ENCODE peak calls at places on chromosomes 6 and 20, in nine cellular contexts. D is CD4-positive, alpha-beta T cell; F is caudate nucleus; M is MCF 10A; C is cardiac fibroblast; Q is H7; V is T-helper 2 cell; K is A549; X is activated T-helper 1 cell treated with anti-CD3 and anti-CD28 coated beads, Interleukin-12 subunit alpha, Interleukin-12 subunit beta, Interleukin-2, Interleukin-4 antibody, amounts not matched to agents 30 ng/mL and 10 ng/mL and 1 ng/mL, durations not matched to agents 14 hours and 24 hours and 36 hours. A is an unnamed sample.

GRCh38 chr20:62739581-62740285 is 31.1 kb downstream of the NTSR1 start:
- DNase-seq in D (peak), F (no peak), M (peak), C (peak), Q (no peak), V (peak), K (no peak), X (no peak), A (no peak)

GRCh38 chr6:123803862-123804681 is at the start of gene NKAIN2:
- DNase-seq in D (no peak), F (peak), M (no peak), C (no peak), Q (no peak), V (no peak), K (no peak), X (no peak), A (no peak)

GRCh38 chr6:57075092-57075491 is 14.9 kb upstream of the ZNF451 start:
- DNase-seq in D (no peak), F (no peak), M (no peak), C (no peak), Q (no peak), V (no peak), K (no peak), X (no peak), A (no peak)

GRCh38 chr20:48904566-48905321 is 16.8 kb upstream of the ARFGEF2 start:
- DNase-seq in D (peak), F (peak), M (peak), C (peak), Q (peak), V (no peak), K (peak), X (peak), A (peak)

GRCh38 chr6:684831-685636 is 7.9 kb downstream of the EXOC2 start:
- DNase-seq in D (no peak), F (no peak), M (peak), C (peak), Q (no peak), V (no peak), K (no peak), X (no peak), A (no peak)

GRCh38 chr6:92510137-92510536 is 909.2 kb downstream of the EPHA7 start:
- DNase-seq in D (no peak), F (no peak), M (no peak), C (no peak), Q (no peak), V (no peak), K (no peak), X (no peak), A (no peak)

GRCh38 chr6:42297661-42298060 is 80.0 kb upstream of the MRPS10 start:
- DNase-seq in D (no peak), F (no peak), M (peak), C (no peak), Q (no peak), V (no peak), K (no peak), X (no peak), A (no peak)

GRCh38 chr6:110878751-110879539 is 4.4 kb downstream of the AMD1 start:
- DNase-seq in D (no peak), F (peak), M (peak), C (peak), Q (peak), V (no peak), K (peak), X (peak), A (peak)

GRCh38 chr6:41602864-41603608 is 35.2 kb upstream of the MDFI start:
- DNase-seq in D (peak), F (peak), M (peak), C (peak), Q (peak), V (peak), K (peak), X (peak), A (peak)

GRCh38 chr6:42128460-42129359 is 13.7 kb downstream of the C6orf132 start:
- DNase-seq in D (no peak), F (no peak), M (no peak), C (no peak), Q (no peak), V (no peak), K (no peak), X (no peak), A (no peak)

GRCh38 chr6:8027965-8028651 is 36.1 kb downstream of the BLOC1S5 start:
- DNase-seq in D (no peak), F (no peak), M (no peak), C (peak), Q (no peak), V (no peak), K (no peak), X (no peak), A (no peak)

GRCh38 chr6:144153260-144153659 is 2.9 kb downstream of the STX11 start:
- DNase-seq in D (no peak), F (peak), M (no peak), C (no peak), Q (no peak), V (no peak), K (no peak), X (no peak), A (no peak)

GRCh38 chr6:23176883-23177282 is 607.5 kb downstream of the HDGFL1 start:
- DNase-seq in D (no peak), F (no peak), M (no peak), C (peak), Q (no peak), V (no peak), K (no peak), X (no peak), A (no peak)

GRCh38 chr6:17101422-17102257 is at the start of gene STMND1:
- DNase-seq in D (no peak), F (no peak), M (peak), C (peak), Q (peak), V (no peak), K (peak), X (no peak), A (no peak)

GRCh38 chr20:58835231-58835630 is 15.5 kb downstream of the GNAS-AS1 start:
- DNase-seq in D (no peak), F (no peak), M (no peak), C (no peak), Q (no peak), V (no peak), K (no peak), X (no peak), A (no peak)

GRCh38 chr20:6765469-6766058 is 1.9 kb upstream of the BMP2 start:
- DNase-seq in D (no peak), F (no peak), M (peak), C (peak), Q (peak), V (no peak), K (peak), X (no peak), A (no peak)

GRCh38 chr6:167119680-167120556 is 3.0 kb upstream of the CCR6 start:
- DNase-seq in D (peak), F (no peak), M (no peak), C (no peak), Q (no peak), V (no peak), K (no peak), X (no peak), A (no peak)

GRCh38 chr6:17863971-17864754 is 123.3 kb downstream of the KIF13A start:
- DNase-seq in D (no peak), F (peak), M (peak), C (peak), Q (no peak), V (no peak), K (peak), X (no peak), A (peak)

GRCh38 chr20:49810491-49811190 is 2.0 kb upstream of the SLC9A8 start:
- DNase-seq in D (no peak), F (no peak), M (no peak), C (no peak), Q (no peak), V (no peak), K (no peak), X (no peak), A (no peak)

GRCh38 chr6:142200846-142201628 is 54.0 kb downstream of the VTA1 start:
- DNase-seq in D (no peak), F (no peak), M (no peak), C (no peak), Q (no peak), V (no peak), K (no peak), X (no peak), A (no peak)

GRCh38 chr6:69796081-69796626 is 656 bp downstream of the LMBRD1 start:
- DNase-seq in D (no peak), F (no peak), M (peak), C (peak), Q (peak), V (no peak), K (peak), X (peak), A (peak)

A was measured in amygdala.